ENCODE peak calls at places on chromosome X, in eight cellular contexts. D, W, P, A, N, F, B and C are unnamed samples.

GRCh38 chrX:53440101-53440500 is 5.9 kb upstream of the HSD17B10 start:
- DNase-seq in D (no peak), W (no peak), P (no peak), A (no peak), N (no peak), F (no peak), B (no peak), C (no peak)

GRCh38 chrX:12239356-12240082 is 101.2 kb downstream of the FRMPD4 start:
- DNase-seq in D (no peak), W (no peak), P (no peak), A (no peak), N (no peak), F (no peak), B (no peak), C (no peak)

GRCh38 chrX:18873836-18874235 is 110.1 kb downstream of the PHKA2 start:
- DNase-seq in D (no peak), W (no peak), P (no peak), A (no peak), N (no peak), F (no peak), B (no peak), C (no peak)

GRCh38 chrX:11374570-11374969 is 81.4 kb downstream of the AMELX start:
- DNase-seq in D (no peak), W (no peak), P (no peak), A (no peak), N (no peak), F (no peak), B (no peak), C (no peak)

GRCh38 chrX:30679369-30679768 is 26.1 kb downstream of the GK start:
- DNase-seq in D (no peak), W (no peak), P (no peak), A (no peak), N (no peak), F (no peak), B (no peak), C (no peak)

GRCh38 chrX:18119856-18120255 is 100.8 kb downstream of the BEND2 start:
- DNase-seq in D (no peak), W (no peak), P (no peak), A (no peak), N (no peak), F (no peak), B (peak; percentile 38), C (no peak)

GRCh38 chrX:39896951-39897740 is 200.6 kb downstream of the BCOR start:
- DNase-seq in D (peak; percentile 71), W (peak; percentile 52), P (no peak), A (peak; percentile 80), N (peak; percentile 37), F (no peak), B (peak; percentile 92), C (peak; percentile 42)

GRCh38 chrX:50697691-50698090 is 116.3 kb downstream of the SHROOM4 start:
- DNase-seq in D (peak; percentile 54), W (no peak), P (no peak), A (no peak), N (no peak), F (no peak), B (no peak), C (no peak)

GRCh38 chrX:19627533-19627932 is 112.2 kb upstream of the MAP3K15 start:
- DNase-seq in D (no peak), W (no peak), P (no peak), A (no peak), N (no peak), F (no peak), B (no peak), C (no peak)

GRCh38 chrX:283115-283845 is 2.1 kb downstream of the PLCXD1 start:
- DNase-seq in D (peak; percentile 86), W (peak; percentile 90), P (peak; percentile 94), A (peak; percentile 91), N (peak; percentile 92), F (peak; percentile 88), B (peak; percentile 98), C (peak; percentile 93)

GRCh38 chrX:123217077-123217476 is 33.0 kb downstream of the GRIA3 start:
- DNase-seq in D (no peak), W (no peak), P (no peak), A (no peak), N (no peak), F (no peak), B (no peak), C (no peak)

GRCh38 chrX:70476934-70477733 is 32.5 kb downstream of the DLG3 start:
- DNase-seq in D (peak; percentile 53), W (no peak), P (peak; percentile 83), A (no peak), N (no peak), F (no peak), B (peak; percentile 82), C (peak; percentile 42)

GRCh38 chrX:13821740-13822139 is 4.8 kb upstream of the GPM6B start:
- DNase-seq in D (no peak), W (no peak), P (no peak), A (no peak), N (no peak), F (no peak), B (no peak), C (no peak)

GRCh38 chrX:134938682-134939081 is 52.1 kb upstream of the SMIM10 start:
- DNase-seq in D (no peak), W (no peak), P (no peak), A (no peak), N (no peak), F (no peak), B (no peak), C (no peak)
- H3K27ac ChIP-seq in D (no peak overlapping the region), W (no peak overlapping the region), P (no peak overlapping the region), A (no peak overlapping the region), N (no peak overlapping the region), F (no peak overlapping the region), B (no peak overlapping the region), C (no peak overlapping the region)

GRCh38 chrX:154488336-154489075 is 1.9 kb downstream of the SLC10A3 start:
- DNase-seq in D (no peak), W (no peak), P (peak; percentile 71), A (peak; percentile 70), N (no peak), F (no peak), B (no peak), C (no peak)

GRCh38 chrX:154485150-154486051 is 1.0 kb downstream of the UBL4A start:
- DNase-seq in D (no peak), W (peak; percentile 47), P (peak; percentile 78), A (peak; percentile 71), N (no peak), F (no peak), B (peak; percentile 54), C (no peak)

GRCh38 chrX:154487518-154488290 is 1.3 kb upstream of the UBL4A start:
- DNase-seq in D (no peak), W (no peak), P (peak; percentile 74), A (no peak), N (no peak), F (no peak), B (no peak), C (no peak)

GRCh38 chrX:154486052-154486395 is 391 bp downstream of the UBL4A start:
- DNase-seq in D (no peak), W (peak; percentile 53), P (peak; percentile 82), A (no peak), N (peak; percentile 43), F (peak; percentile 18), B (peak; percentile 54), C (peak; percentile 86)

DNA sequence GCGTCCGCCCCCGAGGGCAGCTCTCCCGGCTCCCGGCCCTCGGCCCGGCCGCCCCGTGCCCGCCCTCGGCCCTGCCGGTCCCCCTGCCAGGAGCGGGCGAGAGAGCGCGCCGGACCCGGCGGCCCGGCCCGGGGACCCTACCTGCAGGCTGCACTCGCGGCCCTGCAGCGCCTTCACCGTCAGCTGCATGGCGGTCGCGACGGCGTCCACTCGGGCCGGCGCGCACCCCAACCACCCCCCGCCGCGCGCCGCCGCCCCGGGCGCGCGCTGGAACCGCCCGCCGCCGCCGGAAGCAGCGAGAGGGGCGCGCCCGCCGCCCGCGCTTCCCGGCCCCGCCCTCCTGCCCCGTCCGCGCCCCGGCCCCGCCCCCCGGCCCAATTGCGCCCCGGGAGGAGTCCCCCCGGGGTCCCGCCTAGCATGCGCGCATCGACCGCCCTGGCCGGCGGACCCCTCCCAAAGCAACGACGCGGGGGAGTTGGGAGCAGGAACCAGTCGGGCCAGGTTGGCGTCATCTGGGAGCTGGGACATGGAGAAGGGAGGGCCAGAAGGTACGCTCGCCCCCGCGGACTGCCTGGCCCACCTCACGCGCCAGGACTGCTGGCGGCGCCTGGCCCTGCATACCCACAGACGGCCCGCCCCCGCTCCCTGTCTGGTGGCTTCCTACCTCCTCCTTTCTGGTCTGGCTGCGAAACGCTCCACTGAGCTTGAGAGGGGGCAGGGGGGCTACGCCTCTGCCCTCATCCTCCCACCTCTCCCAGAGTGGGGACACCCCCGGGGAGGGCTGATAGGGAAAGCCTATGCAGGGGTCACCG is at the start of gene UBL4A:
- DNase-seq in D (no peak), W (peak; percentile 55), P (peak; percentile 91), A (no peak), N (peak; percentile 64), F (peak; percentile 41), B (peak; percentile 75), C (peak; percentile 53)
- H3K27ac ChIP-seq in D (peak within 1 kb of the TSS; percentile 84), W (no peak within 1 kb of the TSS), P (peak within 1 kb of the TSS; percentile 71), A (peak within 1 kb of the TSS; percentile 90), N (peak within 1 kb of the TSS; percentile 96), F (peak within 1 kb of the TSS; percentile 13), B (no peak within 1 kb of the TSS), C (peak within 1 kb of the TSS; percentile 86)

DNA sequence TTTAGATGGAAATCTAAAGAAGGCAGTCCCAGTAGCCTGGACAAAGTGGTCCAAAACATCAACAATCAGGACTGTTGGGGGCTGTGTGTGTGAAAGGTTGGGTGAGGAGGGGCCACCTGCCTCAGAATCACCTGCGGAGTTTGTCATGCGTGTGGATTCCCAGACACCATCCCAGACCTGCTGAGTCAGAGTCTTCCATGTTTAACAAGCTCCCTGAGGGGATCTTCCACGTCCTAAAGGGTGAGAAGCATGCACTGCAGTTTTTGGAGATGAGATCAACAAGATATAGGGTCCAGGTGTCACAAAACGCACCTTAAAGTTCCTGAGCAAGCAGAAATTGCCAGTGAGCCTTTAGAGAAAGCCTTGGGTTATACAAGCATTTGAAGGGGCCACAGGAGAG is 207.0 kb upstream of the FAM9B start:
- DNase-seq in D (no peak), W (no peak), P (no peak), A (no peak), N (no peak), F (no peak), B (no peak), C (no peak)
- H3K27ac ChIP-seq in D (no peak overlapping the region), W (no peak overlapping the region), P (no peak overlapping the region), A (no peak overlapping the region), N (no peak overlapping the region), F (no peak overlapping the region), B (no peak overlapping the region), C (no peak overlapping the region)

GRCh38 chrX:16923157-16923556 is 23.3 kb upstream of the REPS2 start:
- DNase-seq in D (no peak), W (no peak), P (no peak), A (no peak), N (no peak), F (no peak), B (no peak), C (no peak)

GRCh38 chrX:16918979-16919378 is 27.5 kb upstream of the REPS2 start:
- DNase-seq in D (no peak), W (no peak), P (no peak), A (no peak), N (no peak), F (no peak), B (no peak), C (no peak)

GRCh38 chrX:16924631-16925239 is 21.7 kb upstream of the REPS2 start:
- DNase-seq in D (no peak), W (no peak), P (no peak), A (no peak), N (no peak), F (no peak), B (no peak), C (no peak)

GRCh38 chrX:16917120-16917519 is 29.3 kb upstream of the REPS2 start:
- DNase-seq in D (no peak), W (no peak), P (no peak), A (no peak), N (no peak), F (no peak), B (no peak), C (no peak)

GRCh38 chrX:16920116-16920515 is 26.3 kb upstream of the REPS2 start:
- DNase-seq in D (no peak), W (no peak), P (no peak), A (no peak), N (no peak), F (peak; percentile 29), B (no peak), C (no peak)
- H3K27ac ChIP-seq in D (no peak overlapping the region), W (no peak overlapping the region), P (no peak overlapping the region), A (no peak overlapping the region), N (no peak overlapping the region), F (no peak overlapping the region), B (no peak overlapping the region), C (no peak overlapping the region)